ENCODE peak calls at places on chromosomes 5 and 9, in eight cellular contexts. D is lung microvascular endothelial cell; Z is ovary; U is activated naive CD4-positive, alpha-beta T cell treated with Interleukin-2 at 50 U/mL for 16 hours; P is stimulated activated CD8-positive, alpha-beta memory T cell treated with anti-CD3 and anti-CD28 coated beads, Interleukin-15, amount 100 ng/mL, for 48 hours; Y is kidney epithelial cell; G is anterior cingulate cortex; O is heart right ventricle. N is an unnamed sample.

GRCh38 chr5:108003178-108003577 is 332.4 kb upstream of the EFNA5 start:
- DNase-seq in D (peak; percentile 87), Z (no peak), U (no peak), P (no peak), Y (peak; percentile 28), G (no peak), O (no peak), N (peak; percentile 7)

GRCh38 chr9:76045217-76045616 is 154.7 kb downstream of the PCSK5 start:
- DNase-seq in D (no peak), Z (no peak), U (no peak), P (no peak), Y (no peak), G (no peak), O (no peak), N (no peak)

GRCh38 chr9:131733601-131734061 is 6.2 kb downstream of the RAPGEF1 start:
- DNase-seq in D (peak; percentile 97), Z (no peak), U (peak; percentile 61), P (no peak), Y (peak; percentile 99), G (no peak), O (no peak), N (peak; percentile 72)

GRCh38 chr9:97354637-97355036 is 47.2 kb downstream of the CCDC180 start:
- DNase-seq in D (no peak), Z (no peak), U (no peak), P (no peak), Y (no peak), G (no peak), O (no peak), N (no peak)

GRCh38 chr9:3865373-3865772 is 339.6 kb upstream of the RFX3 start:
- DNase-seq in D (peak; percentile 64), Z (no peak), U (no peak), P (no peak), Y (no peak), G (no peak), O (no peak), N (no peak)

GRCh38 chr5:65811895-65812294 is 89.9 kb downstream of the NLN start:
- DNase-seq in D (no peak), Z (no peak), U (no peak), P (no peak), Y (no peak), G (no peak), O (no peak), N (no peak)

GRCh38 chr9:86994231-86994630 is 46.9 kb upstream of the GAS1 start:
- DNase-seq in D (no peak), Z (no peak), U (no peak), P (no peak), Y (no peak), G (no peak), O (no peak), N (no peak)

GRCh38 chr9:93099551-93100264 is 3.7 kb downstream of the CARD19 start:
- DNase-seq in D (no peak), Z (peak; percentile 36), U (no peak), P (no peak), Y (no peak), G (no peak), O (no peak), N (peak; percentile 1)

GRCh38 chr5:51669095-51669494 is 285.8 kb downstream of the ISL1 start:
- DNase-seq in D (no peak), Z (no peak), U (no peak), P (no peak), Y (no peak), G (no peak), O (no peak), N (no peak)

GRCh38 chr5:42970636-42971559 is 69.2 kb downstream of the ANXA2R start:
- DNase-seq in D (peak; percentile 14), Z (no peak), U (no peak), P (no peak), Y (no peak), G (no peak), O (no peak), N (peak; percentile 37)

GRCh38 chr5:10524376-10525123 is 39.3 kb upstream of the ANKRD33B start:
- DNase-seq in D (no peak), Z (no peak), U (no peak), P (no peak), Y (no peak), G (peak; percentile 71), O (no peak), N (no peak)

GRCh38 chr5:79850316-79850822 is 140.7 kb downstream of the MTX3 start:
- DNase-seq in D (no peak), Z (no peak), U (no peak), P (no peak), Y (no peak), G (no peak), O (peak; percentile 50), N (no peak)

GRCh38 chr5:129917224-129917623 is 13.0 kb downstream of the CHSY3 start:
- DNase-seq in D (no peak), Z (no peak), U (no peak), P (no peak), Y (no peak), G (no peak), O (no peak), N (no peak)

GRCh38 chr9:76729980-76730737 is 34.1 kb upstream of the PCA3 start:
- DNase-seq in D (no peak), Z (no peak), U (no peak), P (no peak), Y (no peak), G (no peak), O (no peak), N (no peak)

N was measured in activated CD8-positive, alpha-beta T cell treated with anti-CD3 and anti-CD28 coated beads for 36 hours.